ENCODE peak calls at places on chromosomes 5 and 9, in five cellular contexts. Z is mesothelial cell of epicardium; V is GM03348; W is activated T-helper 1 cell treated with anti-CD3 and anti-CD28 coated beads, Interleukin-2, amount 50 U/mL, for 16 hours; R is stimulated activated CD8-positive, alpha-beta memory T cell treated with anti-CD3 and anti-CD28 coated beads, Interleukin-15, amount 100 ng/mL, for 1 hour. E is an unnamed sample.

GRCh38 chr5:135993894-135994514 is 34.8 kb upstream of the TGFBI start:
- DNase-seq in V (peak), R (no peak), W (no peak), Z (no peak), E (no peak)

GRCh38 chr5:16690243-16690839 is 73.5 kb upstream of the RETREG1 start:
- DNase-seq in V (peak), Z (no peak), W (no peak), R (no peak), E (peak)

GRCh38 chr5:119360905-119361605 is 5.2 kb downstream of the TNFAIP8 start:
- DNase-seq in W (no peak), V (peak), Z (no peak), R (no peak), E (no peak)

GRCh38 chr9:107190936-107191290 is 92.2 kb upstream of the RAD23B start:
- DNase-seq in V (no peak), W (no peak), Z (no peak), R (no peak), E (no peak)

GRCh38 chr5:1498623-1499416 is 24.9 kb downstream of the LPCAT1 start:
- DNase-seq in R (no peak), Z (no peak), W (no peak), V (no peak), E (no peak)

GRCh38 chr5:10331341-10331796 is 22.1 kb upstream of the MARCHF6 start:
- DNase-seq in W (no peak), V (no peak), Z (no peak), R (no peak), E (peak)

GRCh38 chr5:75050415-75050814 is 1.9 kb downstream of the GCNT4 start:
- DNase-seq in Z (no peak), R (peak), V (peak), W (no peak), E (no peak)

GRCh38 chr5:5316333-5316732 is 106.1 kb upstream of the ICE1 start:
- DNase-seq in Z (no peak), W (no peak), R (no peak), V (peak), E (no peak)

GRCh38 chr5:390571-391491 is 52.1 kb upstream of the EXOC3 start:
- DNase-seq in W (no peak), R (no peak), V (no peak), Z (peak), E (no peak)

GRCh38 chr9:87290241-87290700 is 207.4 kb upstream of the DAPK1 start:
- DNase-seq in V (peak), Z (no peak), W (no peak), R (no peak), E (no peak)

GRCh38 chr9:25724424-25724823 is 46.2 kb upstream of the TUSC1 start:
- DNase-seq in V (no peak), Z (no peak), R (no peak), W (no peak), E (no peak)

GRCh38 chr5:43548358-43548757 is 8.5 kb downstream of the PAIP1 start:
- DNase-seq in Z (no peak), W (no peak), R (no peak), V (no peak), E (no peak)

GRCh38 chr5:75524071-75524470 is 12.4 kb downstream of the POLK start:
- DNase-seq in V (peak), R (no peak), W (no peak), Z (no peak), E (no peak)

GRCh38 chr5:173795601-173796000 is 92.5 kb upstream of the CPEB4 start:
- DNase-seq in W (no peak), V (no peak), Z (no peak), R (no peak), E (no peak)

GRCh38 chr9:131367445-131367844 is 26.4 kb upstream of the PRRC2B start:
- DNase-seq in R (no peak), Z (no peak), V (no peak), W (no peak), E (no peak)

GRCh38 chr9:116494815-116495634 is 192.1 kb upstream of the TRIM32 start:
- DNase-seq in R (no peak), V (no peak), W (no peak), Z (no peak), E (no peak)

GRCh38 chr9:3346549-3346948 is 179.3 kb downstream of the RFX3 start:
- DNase-seq in Z (no peak), V (no peak), R (no peak), W (no peak), E (no peak)

GRCh38 chr9:4970970-4971641 is 14.0 kb upstream of the JAK2 start:
- DNase-seq in V (no peak), Z (no peak), W (no peak), R (no peak), E (no peak)

GRCh38 chr5:110401881-110402280 is 324.6 kb downstream of the TMEM232 start:
- DNase-seq in W (no peak), V (peak), Z (no peak), R (no peak), E (no peak)

GRCh38 chr5:146457431-146457830 is 10.3 kb downstream of the TCERG1 start:
- DNase-seq in W (no peak), V (no peak), Z (no peak), R (no peak), E (no peak)

GRCh38 chr5:157552650-157553049 is 22.9 kb downstream of the ADAM19 start:
- DNase-seq in R (no peak), W (no peak), Z (no peak), V (no peak), E (no peak)

GRCh38 chr5:66864240-66864884 is 268.2 kb downstream of the MAST4 start:
- DNase-seq in W (no peak), R (no peak), V (peak), Z (no peak), E (no peak)

GRCh38 chr9:108473209-108474112 is 382.3 kb downstream of the ACTL7B start:
- DNase-seq in W (no peak), V (peak), Z (no peak), R (no peak), E (no peak)

GRCh38 chr5:158435161-158435616 is 576.2 kb upstream of the CLINT1 start:
- DNase-seq in V (peak), R (no peak), Z (no peak), W (no peak), E (no peak)

GRCh38 chr5:40603378-40603777 is 76.3 kb upstream of the PTGER4 start:
- DNase-seq in R (no peak), W (no peak), V (peak), Z (no peak), E (no peak)

GRCh38 chr9:126891676-126892075 is 22.9 kb upstream of the RALGPS1 start:
- DNase-seq in R (no peak), Z (no peak), V (no peak), W (no peak), E (no peak)

GRCh38 chr9:134698587-134699342 is 57.2 kb downstream of the COL5A1 start:
- DNase-seq in Z (peak), V (peak), W (no peak), R (no peak), E (no peak)

GRCh38 chr5:168023190-168023589 is 268.3 kb upstream of the WWC1 start:
- DNase-seq in V (peak), W (no peak), Z (no peak), R (no peak), E (peak)

GRCh38 chr9:84991506-84991855 is 322.0 kb downstream of the NTRK2 start:
- DNase-seq in W (no peak), Z (no peak), R (no peak), V (no peak), E (no peak)

GRCh38 chr9:90991953-90992352 is 190.3 kb downstream of the SYK start:
- DNase-seq in Z (no peak), R (no peak), V (peak), W (no peak), E (no peak)

GRCh38 chr5:37815913-37816312 is 23.9 kb downstream of the GDNF start:
- DNase-seq in Z (no peak), R (no peak), W (no peak), V (no peak), E (no peak)

GRCh38 chr5:107040907-107041306 is 629.8 kb downstream of the EFNA5 start:
- DNase-seq in R (no peak), Z (no peak), W (no peak), V (no peak), E (no peak)

GRCh38 chr9:109251080-109251775 is 69.6 kb downstream of the EPB41L4B start:
- DNase-seq in V (peak), Z (no peak), W (no peak), R (no peak), E (no peak)

GRCh38 chr5:39201160-39201794 is 18.1 kb downstream of the FYB1 start:
- DNase-seq in R (no peak), V (no peak), Z (no peak), W (no peak), E (no peak)

GRCh38 chr5:80967500-80968181 is 7.5 kb downstream of the RASGRF2 start:
- DNase-seq in V (peak), R (no peak), W (no peak), Z (no peak), E (no peak)

E was measured in NCI-H1694.